ENCODE peak calls at places on chromosome 10, in six cellular contexts. D is neural crest cell; P is psoas muscle; U is aorta; Q is activated effector memory CD4-positive, alpha-beta T cell treated with anti-CD3 and anti-CD28 coated beads, Interleukin-2, amount 50 U/mL, for 16 hours; R is A172. Y is an unnamed sample.

GRCh38 chr10:2351566-2351965 is 614.2 kb upstream of the ADARB2 start:
- DNase-seq in D (no peak), P (no peak), U (no peak), Q (no peak), R (no peak), Y (no peak)

GRCh38 chr10:110746254-110746826 is 102.2 kb downstream of the RBM20 start:
- DNase-seq in D (peak; percentile 57), P (peak; percentile 43), U (no peak), Q (peak; percentile 73), R (peak; percentile 73), Y (no peak)

GRCh38 chr10:62492012-62492869 is 118.1 kb downstream of the ZNF365 start:
- DNase-seq in D (no peak), P (no peak), U (no peak), Q (no peak), R (peak; percentile 22), Y (no peak)

GRCh38 chr10:132447446-132448247 is 50.6 kb downstream of the PWWP2B start:
- DNase-seq in D (no peak), P (no peak), U (no peak), Q (peak; percentile 86), R (peak; percentile 53), Y (peak; percentile 92)

GRCh38 chr10:48363617-48364355 is 57.3 kb downstream of the MAPK8 start:
- DNase-seq in D (peak; percentile 5), P (peak; percentile 12), U (no peak), Q (no peak), R (peak; percentile 73), Y (no peak)

GRCh38 chr10:14009315-14010082 is 321.2 kb downstream of the FRMD4A start:
- DNase-seq in D (peak; percentile 13), P (no peak), U (no peak), Q (peak; percentile 89), R (peak; percentile 77), Y (no peak)

GRCh38 chr10:66192162-66192834 is 733.5 kb upstream of the LRRTM3 start:
- DNase-seq in D (no peak), P (no peak), U (no peak), Q (no peak), R (no peak), Y (no peak)

GRCh38 chr10:98251399-98251798 is 16.6 kb downstream of the LOXL4 start:
- DNase-seq in D (no peak), P (no peak), U (no peak), Q (no peak), R (no peak), Y (no peak)

GRCh38 chr10:80599424-80599847 is 61.7 kb downstream of the SH2D4B start:
- DNase-seq in D (peak; percentile 55), P (no peak), U (no peak), Q (peak; percentile 68), R (peak; percentile 35), Y (peak; percentile 89)

GRCh38 chr10:89171263-89171872 is 35.7 kb downstream of the CH25H start:
- DNase-seq in D (no peak), P (no peak), U (no peak), Q (no peak), R (no peak), Y (no peak)

GRCh38 chr10:79383974-79384606 is 36.8 kb downstream of the PPIF start:
- DNase-seq in D (peak; percentile 1), P (no peak), U (peak; percentile 65), Q (no peak), R (no peak), Y (peak; percentile 65)

GRCh38 chr10:128047337-128047736 is 78.9 kb downstream of the MKI67 start:
- DNase-seq in D (no peak), P (peak; percentile 55), U (peak; percentile 88), Q (peak; percentile 94), R (peak; percentile 65), Y (peak; percentile 98)

Y was measured in spleen.